ENCODE peak calls at places on chromosomes 4 and X, in nine cellular contexts. D is NT2/D1, P is MM.1S, L is GM23248, Q is psoas muscle, N is right atrium auricular region, K is iPS DF 6.9, W is heart left ventricle, H is colonic mucosa. X is an unnamed sample.

GRCh38 chr4:4254666-4255065 is 6.6 kb upstream of the TMEM128 start:
- DNase-seq in D (no peak), P (no peak), L (no peak), Q (no peak), N (no peak), K (no peak), W (no peak), H (no peak), X (no peak)

GRCh38 chr4:3520796-3521600 is 11.2 kb downstream of the LRPAP1 start:
- DNase-seq in D (no peak), P (no peak), L (no peak), Q (peak; percentile 56), N (no peak), K (no peak), W (peak; percentile 39), H (no peak), X (peak; percentile 8)

GRCh38 chr4:183960021-183960420 is 54.9 kb downstream of the STOX2 start:
- DNase-seq in D (peak; percentile 11), P (no peak), L (peak; percentile 11), Q (peak; percentile 70), N (peak; percentile 81), K (peak; percentile 47), W (peak; percentile 70), H (peak; percentile 32), X (peak; percentile 58)

GRCh38 chrX:40169193-40170086 is 71.7 kb upstream of the BCOR start:
- DNase-seq in D (peak; percentile 88), P (peak; percentile 82), L (no peak), Q (peak; percentile 66), N (no peak), K (no peak), W (peak; percentile 52), H (peak; percentile 79), X (peak; percentile 80)

GRCh38 chr4:20364969-20365368 is 113.3 kb downstream of the SLIT2 start:
- DNase-seq in D (no peak), P (no peak), L (no peak), Q (no peak), N (no peak), K (no peak), W (no peak), H (no peak), X (no peak)

GRCh38 chr4:43369036-43369594 is 476.6 kb downstream of the GRXCR1 start:
- DNase-seq in D (no peak), P (no peak), L (no peak), Q (no peak), N (no peak), K (no peak), W (no peak), H (no peak), X (no peak)

GRCh38 chr4:42452823-42453222 is 55.5 kb downstream of the SHISA3 start:
- DNase-seq in D (no peak), P (no peak), L (no peak), Q (no peak), N (no peak), K (no peak), W (no peak), H (no peak), X (no peak)

GRCh38 chr4:55176497-55176896 is 51.1 kb upstream of the KDR start:
- DNase-seq in D (no peak), P (no peak), L (no peak), Q (no peak), N (no peak), K (no peak), W (no peak), H (no peak), X (no peak)

GRCh38 chrX:49082472-49082871 is 2.8 kb upstream of the WDR45 start:
- DNase-seq in D (no peak), P (no peak), L (no peak), Q (no peak), N (no peak), K (no peak), W (no peak), H (no peak), X (no peak)

GRCh38 chr4:26830701-26831100 is 29.9 kb upstream of the STIM2 start:
- DNase-seq in D (no peak), P (no peak), L (no peak), Q (no peak), N (no peak), K (no peak), W (no peak), H (no peak), X (no peak)

GRCh38 chrX:23327104-23327503 is 7.5 kb upstream of the PTCHD1 start:
- DNase-seq in D (no peak), P (no peak), L (no peak), Q (no peak), N (no peak), K (no peak), W (no peak), H (no peak), X (no peak)

GRCh38 chrX:155215443-155216178 is 649 bp upstream of the VBP1 start:
- DNase-seq in D (no peak), P (no peak), L (peak; percentile 21), Q (no peak), N (no peak), K (no peak), W (no peak), H (no peak), X (no peak)

GRCh38 chr4:141247430-141247780 is 26.7 kb downstream of the ZNF330 start:
- DNase-seq in D (no peak), P (no peak), L (peak; percentile 59), Q (no peak), N (no peak), K (no peak), W (no peak), H (no peak), X (no peak)

GRCh38 chrX:118254611-118255010 is 91.3 kb upstream of the WDR44 start:
- DNase-seq in D (peak; percentile 44), P (peak; percentile 68), L (peak; percentile 35), Q (no peak), N (peak; percentile 74), K (peak; percentile 4), W (no peak), H (peak; percentile 64), X (peak; percentile 56)

GRCh38 chrX:84153538-84153937 is 34.5 kb downstream of the RPS6KA6 start:
- DNase-seq in D (no peak), P (no peak), L (peak; percentile 48), Q (no peak), N (no peak), K (no peak), W (no peak), H (no peak), X (no peak)

GRCh38 chr4:67608047-67608446 is 49.5 kb downstream of the STAP1 start:
- DNase-seq in D (no peak), P (peak; percentile 59), L (peak; percentile 2), Q (no peak), N (no peak), K (no peak), W (no peak), H (no peak), X (no peak)

GRCh38 chr4:38138363-38138762 is 178.2 kb downstream of the PTTG2 start:
- DNase-seq in D (no peak), P (no peak), L (no peak), Q (no peak), N (no peak), K (no peak), W (no peak), H (no peak), X (no peak)

GRCh38 chr4:38135201-38135600 is 175.0 kb downstream of the PTTG2 start:
- DNase-seq in D (no peak), P (no peak), L (no peak), Q (no peak), N (no peak), K (no peak), W (no peak), H (no peak), X (no peak)

GRCh38 chr4:38136604-38137003 is 176.4 kb downstream of the PTTG2 start:
- DNase-seq in D (no peak), P (no peak), L (no peak), Q (no peak), N (no peak), K (no peak), W (no peak), H (no peak), X (no peak)

GRCh38 chr4:38139187-38139586 is 179.0 kb downstream of the PTTG2 start:
- DNase-seq in D (no peak), P (no peak), L (no peak), Q (no peak), N (no peak), K (no peak), W (no peak), H (no peak), X (no peak)

DNA sequence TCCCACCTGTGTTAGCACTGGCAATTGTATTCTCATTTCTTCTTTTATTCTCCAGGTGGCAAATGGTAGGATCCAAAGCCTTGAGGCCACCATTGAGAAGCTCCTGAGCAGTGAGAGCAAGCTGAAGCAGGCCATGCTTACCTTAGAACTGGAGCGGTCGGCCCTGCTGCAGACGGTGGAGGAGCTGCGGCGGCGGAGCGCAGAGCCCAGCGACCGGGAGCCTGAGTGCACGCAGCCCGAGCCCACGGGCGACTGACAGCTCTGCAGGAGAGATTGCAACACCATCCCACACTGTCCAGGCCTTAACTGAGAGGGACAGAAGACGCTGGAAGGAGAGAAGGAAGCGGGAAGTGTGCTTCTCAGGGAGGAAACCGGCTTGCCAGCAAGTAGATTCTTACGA is 176.9 kb downstream of the PTTG2 start:
- DNase-seq in D (no peak), P (no peak), L (no peak), Q (no peak), N (no peak), K (no peak), W (no peak), H (no peak), X (no peak)
- H3K36me3 ChIP-seq in D (peaks cover 48% of the 10 kb centered on the region), P (no peaks in the 10 kb centered on the region), L (no peaks in the 10 kb centered on the region), Q (no peaks in the 10 kb centered on the region), N (peaks cover 58% of the 10 kb centered on the region), K (peaks cover 6% of the 10 kb centered on the region), W (peaks cover 83% of the 10 kb centered on the region), H (no peaks in the 10 kb centered on the region), X (no peaks in the 10 kb centered on the region)

GRCh38 chr4:71389149-71389840 is 50.5 kb downstream of the SLC4A4 start:
- DNase-seq in D (no peak), P (no peak), L (peak; percentile 28), Q (no peak), N (no peak), K (no peak), W (peak; percentile 19), H (no peak), X (no peak)
- H3K36me3 ChIP-seq in D (no peaks in the 10 kb centered on the region), P (no peaks in the 10 kb centered on the region), L (no peaks in the 10 kb centered on the region), Q (no peaks in the 10 kb centered on the region), N (no peaks in the 10 kb centered on the region), K (no peaks in the 10 kb centered on the region), W (no peaks in the 10 kb centered on the region), H (no peaks in the 10 kb centered on the region), X (no peaks in the 10 kb centered on the region)

DNA sequence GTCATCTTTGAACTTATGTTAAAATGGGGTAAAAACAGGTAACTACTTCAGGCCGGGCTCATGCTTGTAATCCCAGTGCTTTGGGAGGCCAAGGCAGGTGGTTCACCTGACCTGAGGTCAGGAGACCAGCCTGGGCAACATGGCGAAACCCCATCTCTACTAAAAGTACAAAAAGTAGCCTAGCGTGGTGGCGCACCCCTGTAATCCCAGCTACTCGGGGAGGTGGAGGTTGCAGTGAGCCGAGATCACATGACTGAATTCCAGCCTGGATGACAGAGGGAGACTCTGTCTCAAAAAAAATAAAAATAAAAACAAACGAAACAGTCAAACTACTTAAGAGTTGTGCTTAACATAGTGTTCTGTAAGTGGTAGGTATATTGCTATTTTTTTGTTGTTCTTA is 2.5 kb downstream of the DDX3X start:
- DNase-seq in D (no peak), P (no peak), L (no peak), Q (no peak), N (no peak), K (no peak), W (no peak), H (no peak), X (no peak)
- H3K36me3 ChIP-seq in D (peaks cover 64% of the 10 kb centered on the region), P (peaks cover 9% of the 10 kb centered on the region), L (peaks cover 17% of the 10 kb centered on the region), Q (no peaks in the 10 kb centered on the region), N (peaks cover 34% of the 10 kb centered on the region), K (no peaks in the 10 kb centered on the region), W (peaks cover 44% of the 10 kb centered on the region), H (peaks cover 2% of the 10 kb centered on the region), X (peaks cover under 1% of the 10 kb centered on the region)

GRCh38 chr4:153207027-153207426 is 2.8 kb downstream of the TRIM2 start:
- DNase-seq in D (no peak), P (no peak), L (no peak), Q (no peak), N (no peak), K (no peak), W (no peak), H (peak; percentile 42), X (no peak)
- H3K36me3 ChIP-seq in D (no peaks in the 10 kb centered on the region), P (no peaks in the 10 kb centered on the region), L (no peaks in the 10 kb centered on the region), Q (no peaks in the 10 kb centered on the region), N (no peaks in the 10 kb centered on the region), K (peaks cover 2% of the 10 kb centered on the region), W (no peaks in the 10 kb centered on the region), H (no peaks in the 10 kb centered on the region), X (no peaks in the 10 kb centered on the region)